ENCODE peak calls at places on chromosomes 7 and 10, in eight cellular contexts. H is NB4, S is GM23338, U is colonic mucosa, F is left ventricle myocardium inferior, L is HCT116, I is endothelial cell, T is Caco-2. X is an unnamed sample.

GRCh38 chr10:72637398-72637857 is 11.5 kb upstream of the MICU1 start:
- DNase-seq in I (no peak), F (peak), L (no peak), H (peak), S (no peak), T (no peak), U (peak), X (no peak)

GRCh38 chr7:20795881-20796280 is 9.2 kb upstream of the SP8 start:
- DNase-seq in I (no peak), S (peak), L (no peak), H (no peak), F (no peak), T (no peak), U (no peak), X (no peak)

GRCh38 chr10:102868976-102869289 is 337 bp upstream of the AS3MT start:
- DNase-seq in T (no peak), I (no peak), H (no peak), F (no peak), U (no peak), S (peak), L (no peak), X (no peak)

GRCh38 chr10:43348511-43349312 is 22.7 kb upstream of the FXYD4 start:
- DNase-seq in F (peak), S (peak), U (peak), H (peak), L (peak), T (peak), I (peak), X (peak)

GRCh38 chr7:50791363-50791762 is 8.7 kb upstream of the GRB10 start:
- DNase-seq in I (no peak), T (no peak), H (peak), L (no peak), U (no peak), S (no peak), F (no peak), X (no peak)

GRCh38 chr7:7228472-7228871 is 46.1 kb downstream of the C1GALT1 start:
- DNase-seq in U (no peak), F (no peak), H (no peak), L (no peak), S (no peak), T (no peak), I (no peak), X (no peak)

GRCh38 chr7:90596745-90597526 is 815 bp downstream of the CDK14 start:
- DNase-seq in L (no peak), T (no peak), U (no peak), S (peak), I (peak), H (peak), F (no peak), X (no peak)

GRCh38 chr10:110636932-110637557 is 7.1 kb upstream of the RBM20 start:
- DNase-seq in H (peak), F (peak), I (no peak), T (no peak), S (peak), L (no peak), U (no peak), X (no peak)

GRCh38 chr7:714251-714671 is 12.2 kb upstream of the DNAAF5 start:
- DNase-seq in T (peak), S (no peak), U (no peak), H (no peak), L (no peak), F (no peak), I (no peak), X (no peak)

GRCh38 chr10:29522038-29522855 is 112.5 kb downstream of the SVIL start:
- DNase-seq in L (no peak), S (no peak), I (no peak), T (no peak), F (no peak), U (no peak), H (no peak), X (no peak)

GRCh38 chr7:51633596-51633995 is 317.0 kb upstream of the COBL start:
- DNase-seq in U (no peak), H (no peak), L (no peak), F (no peak), T (no peak), S (no peak), I (no peak), X (no peak)

GRCh38 chr7:104791065-104791464 is 222.9 kb upstream of the KMT2E start:
- DNase-seq in H (no peak), I (no peak), L (no peak), U (no peak), S (no peak), T (no peak), F (no peak), X (no peak)

GRCh38 chr10:24575462-24576002 is 148.2 kb downstream of the ARHGAP21 start:
- DNase-seq in S (no peak), U (no peak), T (no peak), I (no peak), H (no peak), F (no peak), L (no peak), X (no peak)

GRCh38 chr10:132076578-132077081 is 10.9 kb downstream of the JAKMIP3 start:
- DNase-seq in F (no peak), S (no peak), T (no peak), I (no peak), H (no peak), L (no peak), U (no peak), X (no peak)

GRCh38 chr10:95408931-95409873 is 118.4 kb upstream of the PDLIM1 start:
- DNase-seq in U (no peak), S (peak), F (no peak), L (no peak), H (no peak), T (no peak), I (no peak), X (no peak)

GRCh38 chr7:11170863-11171568 is 197.3 kb downstream of the PHF14 start:
- DNase-seq in H (no peak), S (no peak), F (no peak), L (no peak), U (no peak), T (no peak), I (no peak), X (no peak)

GRCh38 chr10:32948451-32948850 is 9.6 kb downstream of the ITGB1 start:
- DNase-seq in L (peak), I (no peak), U (no peak), T (no peak), F (no peak), S (no peak), H (no peak), X (no peak)

GRCh38 chr7:127865466-127865865 is 165.8 kb downstream of the LRRC4 start:
- DNase-seq in U (no peak), H (no peak), T (no peak), F (no peak), L (no peak), I (no peak), S (no peak), X (no peak)

GRCh38 chr7:152704796-152705384 is 28.9 kb upstream of the XRCC2 start:
- DNase-seq in H (no peak), U (no peak), T (no peak), L (no peak), S (no peak), I (no peak), F (no peak), X (no peak)

GRCh38 chr7:1169409-1170368 is 9.7 kb upstream of the ZFAND2A start:
- DNase-seq in U (peak), I (peak), F (peak), T (no peak), L (no peak), H (peak), S (peak), X (peak)

GRCh38 chr10:9987197-9987596 is 1030.5 kb upstream of the CELF2 start:
- DNase-seq in F (no peak), T (no peak), L (no peak), I (no peak), U (no peak), H (no peak), S (no peak), X (no peak)

GRCh38 chr10:68594405-68594804 is 34.3 kb downstream of the TET1 start:
- DNase-seq in H (peak), S (no peak), L (peak), F (peak), I (no peak), T (no peak), U (no peak), X (no peak)

DNA sequence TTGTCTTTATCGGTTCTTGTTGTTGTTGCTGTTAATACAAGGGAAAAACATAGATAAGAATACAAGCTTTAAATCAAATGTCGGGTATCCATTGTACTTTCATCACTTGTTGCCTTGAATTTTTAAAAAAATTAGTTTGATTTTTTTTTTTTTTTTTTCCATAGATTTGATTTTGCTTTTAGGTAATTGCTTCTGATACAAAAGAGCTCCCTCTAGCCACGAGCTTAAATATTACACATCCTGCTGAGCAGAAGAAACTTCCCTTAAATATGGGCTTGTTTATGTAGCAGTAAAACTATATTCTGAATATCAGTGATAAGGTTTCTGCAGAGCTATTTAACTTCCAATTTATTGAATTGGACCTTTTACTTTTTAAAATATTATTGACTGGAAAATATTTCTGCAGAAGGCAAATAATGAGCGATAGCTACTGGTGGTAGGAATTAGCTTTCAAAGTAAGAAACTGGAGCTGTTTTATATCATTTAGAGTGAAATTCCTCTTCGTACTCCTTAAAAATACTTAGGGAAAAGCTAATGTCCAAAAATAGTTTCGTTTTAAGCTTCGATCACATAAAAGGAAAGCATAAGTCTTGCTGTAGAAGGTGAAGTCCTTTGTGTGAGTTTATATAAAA is 216.9 kb downstream of the POLR1F start:
- DNase-seq in F (no peak), I (no peak), L (peak), S (peak), U (no peak), H (peak), T (no peak), X (no peak)
- TF ChIP-seq CTCF in F (peak), I (peak), L (peak), S (peak), U (no peak), H (peak), T (peak), X (peak)

GRCh38 chr10:70558871-70559810 is 43.4 kb downstream of the PRF1 start:
- DNase-seq in T (peak), H (peak), I (peak), S (peak), U (peak), L (peak), F (peak), X (no peak)
- TF ChIP-seq CTCF in T (peak), H (peak), I (peak), S (peak), U (peak), L (peak), F (peak), X (peak)

GRCh38 chr7:8433477-8434289 is at the start of gene NXPH1:
- DNase-seq in T (peak), H (no peak), S (peak), I (peak), F (no peak), U (no peak), L (no peak), X (peak)
- TF ChIP-seq CTCF in T (peak), H (no peak), S (peak), I (peak), F (no peak), U (no peak), L (no peak), X (peak)

DNA sequence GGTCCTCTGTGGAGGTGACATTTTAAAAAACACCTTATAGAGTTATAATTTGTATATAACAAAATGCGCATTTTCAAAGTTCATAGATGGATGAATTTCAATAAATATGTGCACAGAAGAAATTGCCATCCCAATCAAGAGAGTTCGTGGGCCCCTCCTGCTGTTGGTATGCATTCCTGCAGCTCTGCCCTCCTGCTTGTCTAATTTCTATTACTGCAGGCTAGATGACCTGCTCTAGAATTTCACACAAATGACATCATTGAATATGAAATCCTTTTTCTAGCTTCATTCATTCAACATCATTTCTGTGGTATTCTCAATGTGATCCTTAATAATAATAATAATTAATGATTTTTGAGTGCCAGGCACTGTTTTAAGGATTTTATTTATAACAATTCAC is 348.2 kb downstream of the SDK1 start:
- DNase-seq in I (no peak), L (no peak), U (no peak), S (no peak), F (no peak), H (no peak), T (no peak), X (no peak)
- TF ChIP-seq CTCF in I (no peak), L (peak), U (no peak), S (peak), F (no peak), H (peak), T (peak), X (no peak)

GRCh38 chr7:145152589-145152988 is 316.7 kb upstream of the TPK1 start:
- DNase-seq in S (peak), H (no peak), L (no peak), F (no peak), T (no peak), I (no peak), U (no peak), X (no peak)
- TF ChIP-seq CTCF in S (peak), H (no peak), L (no peak), F (no peak), T (peak), I (no peak), U (no peak), X (no peak)

DNA sequence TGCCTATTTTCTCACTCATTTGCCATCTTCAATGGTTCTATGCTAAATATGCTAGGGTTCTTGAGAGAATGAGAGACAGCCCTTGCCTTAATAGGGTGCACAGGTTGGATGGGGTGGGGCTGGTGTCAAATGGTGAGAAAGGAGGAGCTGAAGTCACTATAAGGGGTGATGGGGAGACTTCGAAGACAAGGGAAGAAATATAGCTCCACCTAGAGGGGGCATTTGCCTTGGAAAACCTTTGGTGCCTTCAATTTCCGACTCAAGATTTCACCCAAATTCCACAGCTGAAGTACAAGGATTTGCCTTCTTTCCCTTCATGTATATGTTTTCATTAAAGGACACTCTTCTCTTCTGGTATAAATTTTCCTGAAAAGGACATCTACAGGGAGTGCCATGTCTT is 5.6 kb downstream of the PTN start:
- DNase-seq in S (peak), I (no peak), H (peak), F (no peak), L (no peak), T (no peak), U (no peak), X (no peak)
- TF ChIP-seq CTCF in S (peak), I (no peak), H (no peak), F (no peak), L (no peak), T (peak), U (no peak), X (peak)

GRCh38 chr7:99928994-99929729 is at the start of gene GJC3:
- DNase-seq in I (peak), U (peak), H (peak), T (peak), S (peak), L (peak), F (peak), X (no peak)
- TF ChIP-seq CTCF in I (no peak), U (no peak), H (peak), T (peak), S (peak), L (peak), F (peak), X (peak)

DNA sequence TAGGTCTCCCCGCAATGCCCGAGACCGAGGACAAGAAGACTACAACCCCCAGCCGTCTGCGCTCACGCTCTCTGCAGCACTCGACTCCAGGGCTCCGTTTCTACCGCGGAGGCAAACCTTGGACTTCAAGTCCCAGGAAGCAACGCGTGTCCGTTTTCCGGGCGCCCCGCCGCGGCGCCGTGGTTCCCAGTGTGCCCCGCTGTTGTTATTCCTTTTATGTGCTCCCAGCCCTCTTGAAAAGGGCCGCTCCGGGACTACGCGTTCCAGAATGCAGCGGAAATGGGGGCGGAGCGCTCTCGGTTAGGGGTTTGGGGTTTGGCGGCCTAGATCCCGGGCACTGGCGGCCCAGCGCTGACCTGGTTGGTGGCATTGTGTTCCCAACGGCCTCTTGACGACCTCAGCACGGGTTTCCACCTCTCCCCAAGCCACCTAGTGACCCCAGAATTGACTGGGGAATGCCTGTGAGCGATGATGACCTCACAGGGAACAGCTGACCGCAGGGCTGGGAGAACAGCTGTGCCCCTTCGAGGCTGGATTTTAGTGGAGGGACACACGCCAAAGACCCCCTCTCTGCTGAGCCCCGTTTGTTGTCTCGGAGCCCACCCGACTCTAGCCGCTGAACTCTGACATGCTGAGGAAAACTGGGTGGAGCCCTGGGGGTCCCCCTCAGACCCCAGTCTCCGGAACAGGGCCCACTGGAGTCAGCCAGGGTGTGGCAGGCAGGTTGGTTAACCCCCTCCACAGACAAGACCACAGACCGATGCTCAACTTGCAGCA is 480 bp upstream of the CDK5 start:
- DNase-seq in T (peak), U (peak), F (peak), S (peak), H (peak), L (peak), I (peak), X (peak)
- TF ChIP-seq CTCF in T (no peak), U (no peak), F (no peak), S (no peak), H (no peak), L (no peak), I (no peak), X (no peak)

DNA sequence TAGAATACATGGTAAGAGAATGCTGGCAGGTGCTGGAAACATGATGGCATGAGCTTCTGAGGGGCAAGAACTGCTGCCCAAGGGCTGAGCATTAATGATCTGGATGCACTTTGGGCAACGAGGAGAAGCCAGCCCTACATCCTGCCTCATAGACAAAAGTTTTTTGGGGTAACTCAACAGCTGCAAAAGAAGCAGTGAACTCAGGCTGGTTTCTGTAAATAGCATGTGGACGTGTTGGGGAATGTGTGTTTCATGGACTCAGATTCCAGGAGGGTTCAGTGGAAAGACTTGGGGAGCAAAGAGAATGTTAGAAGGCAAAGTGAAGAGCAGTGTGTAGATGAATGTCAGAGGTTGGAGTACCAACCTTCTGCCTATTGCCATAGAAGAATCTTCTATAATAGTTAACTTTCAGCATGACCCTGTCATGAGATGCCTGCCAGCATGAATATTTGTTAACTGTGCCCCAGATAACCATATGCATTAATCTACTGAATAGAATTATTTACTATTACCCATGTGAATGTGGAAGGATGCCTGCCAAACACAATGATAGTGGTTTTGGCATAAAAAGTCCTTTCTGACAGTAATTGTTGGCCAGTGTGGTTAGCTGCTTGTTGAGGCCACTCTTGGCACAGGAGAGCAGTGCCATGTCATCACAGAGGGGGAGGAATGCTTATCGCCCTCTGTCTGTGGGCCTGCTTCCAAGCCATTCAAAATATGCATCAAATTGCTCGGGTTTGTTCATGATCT is 165.6 kb downstream of the WNT2 start:
- DNase-seq in H (no peak), I (no peak), S (no peak), U (no peak), F (peak), T (no peak), L (no peak), X (no peak)
- TF ChIP-seq CTCF in H (no peak), I (no peak), S (peak), U (no peak), F (peak), T (no peak), L (peak), X (no peak)

GRCh38 chr7:3861941-3862340 is 560.9 kb downstream of the SDK1 start:
- DNase-seq in S (peak), F (no peak), U (peak), I (no peak), L (no peak), H (peak), T (no peak), X (no peak)
- TF ChIP-seq CTCF in S (no peak), F (peak), U (no peak), I (no peak), L (no peak), H (no peak), T (no peak), X (no peak)

X was measured in D721Med.